ENCODE peak calls at places on chromosomes 4 and X, in four cellular contexts. H is H1, Z is HepG2, I is NT2/D1. F is an unnamed sample.

GRCh38 chr4:77022581-77023133 is 53.1 kb downstream of the CCNI start:
- DNase-seq in H (no peak), Z (no peak), I (peak), F (no peak)

GRCh38 chr4:10662937-10663336 is 21.6 kb downstream of the CLNK start:
- DNase-seq in H (no peak), Z (no peak), I (no peak), F (no peak)

GRCh38 chr4:163167333-163167626 is 590 bp upstream of the NAF1 start:
- DNase-seq in H (no peak), Z (no peak), I (no peak), F (peak)

GRCh38 chrX:63686878-63687714 is 97.9 kb downstream of the ARHGEF9 start:
- DNase-seq in H (peak), Z (peak), I (peak), F (peak)

GRCh38 chrX:1778817-1779216 is 164.0 kb downstream of the ASMT start:
- DNase-seq in H (no peak), Z (no peak), I (no peak), F (no peak)

GRCh38 chr4:81652069-81652478 is 180.4 kb upstream of the RASGEF1B start:
- DNase-seq in H (no peak), Z (no peak), I (no peak), F (no peak)

GRCh38 chrX:63919081-63919480 is 134.1 kb upstream of the ARHGEF9 start:
- DNase-seq in H (no peak), Z (no peak), I (no peak), F (no peak)

GRCh38 chr4:174116021-174116420 is 167.4 kb downstream of the FBXO8 start:
- DNase-seq in H (no peak), Z (no peak), I (no peak), F (no peak)

GRCh38 chrX:19579485-19579884 is 64.2 kb upstream of the MAP3K15 start:
- DNase-seq in H (no peak), Z (no peak), I (no peak), F (no peak)

GRCh38 chrX:68045008-68045577 is 388.2 kb downstream of the OPHN1 start:
- DNase-seq in H (no peak), Z (no peak), I (no peak), F (no peak)

GRCh38 chr4:140237616-140238352 is 83.8 kb upstream of the MAML3 start:
- DNase-seq in H (peak), Z (no peak), I (peak), F (no peak)

GRCh38 chrX:31329298-31329697 is 257.5 kb upstream of the FTHL17 start:
- DNase-seq in H (no peak), Z (no peak), I (no peak), F (no peak)

GRCh38 chr4:139521764-139522373 is 34.1 kb downstream of the SETD7 start:
- DNase-seq in H (no peak), Z (no peak), I (no peak), F (no peak)

GRCh38 chrX:66728818-66729271 is 90.0 kb upstream of the EDA2R start:
- DNase-seq in H (peak), Z (peak), I (peak), F (peak)

GRCh38 chr4:89382439-89382838 is 74.8 kb upstream of the GPRIN3 start:
- DNase-seq in H (no peak), Z (no peak), I (no peak), F (no peak)

DNA sequence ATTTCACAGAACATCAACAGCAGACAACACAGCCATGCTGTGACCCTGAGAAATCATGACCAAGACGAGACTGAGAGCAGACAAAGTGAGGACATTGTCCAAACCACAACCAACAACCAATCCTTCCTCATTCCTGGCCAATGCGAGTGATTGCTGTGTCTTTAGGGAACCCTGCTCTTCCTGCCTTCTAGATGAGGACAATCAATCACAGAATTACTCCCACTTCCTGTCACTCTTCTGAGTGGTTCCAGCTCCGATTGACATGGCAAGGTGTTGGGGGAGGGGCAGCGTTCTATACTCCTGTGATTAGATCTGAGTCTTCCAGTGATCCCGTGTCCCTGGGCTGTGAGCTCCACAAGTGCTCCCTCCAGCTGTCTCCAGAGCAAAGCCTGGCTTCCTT is 227.8 kb downstream of the STIM2 start:
- DNase-seq in H (no peak), Z (no peak), I (no peak), F (no peak)
- TF ChIP-seq SUZ12 in H (no peak), Z (no peak), I (no peak), F (no peak)

DNA sequence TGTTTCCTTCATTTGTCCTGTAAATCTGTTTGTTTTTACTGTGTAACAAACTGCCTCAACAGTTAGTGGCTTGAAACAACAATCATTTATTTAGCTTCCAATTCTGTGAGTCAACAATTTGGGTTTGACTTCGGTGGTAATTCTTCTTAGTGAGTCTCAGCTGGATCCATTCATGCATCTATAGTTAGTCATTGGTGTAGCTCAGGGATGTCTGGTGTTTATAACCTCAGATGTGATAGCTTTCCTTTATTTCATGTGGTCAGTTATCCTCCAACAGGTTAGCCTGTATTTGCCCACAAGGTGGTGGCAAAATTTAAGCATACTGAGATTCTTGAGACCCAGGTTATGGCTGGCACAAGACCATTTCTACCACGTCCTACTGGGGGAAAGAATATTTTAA is 1267.2 kb downstream of the RAPGEF2 start:
- DNase-seq in H (no peak), Z (no peak), I (no peak), F (no peak)
- TF ChIP-seq SUZ12 in H (no peak), Z (no peak), I (no peak), F (no peak)

GRCh38 chrX:118823263-118824172 is at the start of gene ZCCHC12:
- DNase-seq in H (peak), Z (peak), I (peak), F (peak)
- TF ChIP-seq SUZ12 in H (no peak), Z (no peak), I (no peak), F (no peak)

GRCh38 chr4:57095956-57096355 is 14.2 kb downstream of the IGFBP7 start:
- DNase-seq in H (no peak), Z (no peak), I (no peak), F (no peak)
- TF ChIP-seq SUZ12 in H (no peak), Z (no peak), I (no peak), F (no peak)

DNA sequence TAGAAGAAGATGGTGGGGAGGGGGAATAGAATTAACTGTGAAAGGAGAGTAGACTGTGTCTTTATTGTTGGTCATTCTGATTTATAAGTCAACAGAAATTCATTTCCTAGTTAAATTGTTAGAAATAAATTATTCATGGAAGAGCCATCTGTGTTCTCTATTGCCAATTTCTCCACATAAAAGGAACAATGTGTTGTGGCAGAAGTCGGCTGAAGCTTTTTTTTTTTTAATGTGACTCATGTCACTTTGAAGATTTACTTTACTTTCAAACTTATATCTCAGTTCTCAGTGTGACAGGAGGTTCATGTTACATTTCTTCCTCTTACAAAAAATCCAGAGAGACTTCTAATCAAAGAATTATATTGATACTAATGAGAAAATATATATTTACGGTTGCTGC is 60.5 kb downstream of the CPE start:
- DNase-seq in H (no peak), Z (no peak), I (no peak), F (no peak)
- TF ChIP-seq SUZ12 in H (no peak), Z (no peak), I (no peak), F (no peak)

GRCh38 chr4:3306465-3306864 is 13.6 kb downstream of the RGS12 start:
- DNase-seq in H (no peak), Z (no peak), I (no peak), F (no peak)
- TF ChIP-seq SUZ12 in H (no peak), Z (no peak), I (no peak), F (no peak)

DNA sequence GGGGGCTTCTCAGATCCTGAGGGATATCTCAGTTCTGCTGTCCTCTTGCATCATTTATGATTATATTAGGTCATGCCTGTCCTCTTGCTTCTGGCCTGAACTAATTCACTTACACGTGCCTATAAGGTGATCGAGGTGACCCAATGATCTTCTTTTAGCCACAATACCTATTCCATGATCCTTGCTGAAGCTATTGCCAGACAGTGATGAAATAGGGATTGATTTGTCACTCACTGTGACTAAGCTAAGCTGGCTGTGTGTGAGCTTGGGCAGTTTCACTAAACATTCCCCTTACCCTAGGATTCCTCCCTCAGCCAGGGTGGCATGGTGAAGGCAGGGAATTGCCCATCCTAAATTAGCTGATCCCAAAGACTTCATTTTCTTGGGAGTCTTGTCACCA is 19.0 kb downstream of the HADH start:
- DNase-seq in H (no peak), Z (no peak), I (no peak), F (no peak)
- TF ChIP-seq SUZ12 in H (no peak), Z (no peak), I (no peak), F (no peak)

GRCh38 chr4:2303686-2304320 is 41.9 kb upstream of the MXD4 start:
- DNase-seq in H (peak), Z (no peak), I (no peak), F (no peak)
- TF ChIP-seq SUZ12 in H (no peak), Z (no peak), I (no peak), F (no peak)